ENCODE peak calls at places on chromosomes 12 and 14, in six cellular contexts. F is HepG2, W is HCT116, J is K562, V is NT2/D1, M is GM12878. D is an unnamed sample.

GRCh38 chr14:99249389-99249788 is 22.6 kb downstream of the BCL11B start:
- DNase-seq in F (no peak), W (no peak), J (no peak), V (no peak), M (no peak), D (no peak)

GRCh38 chr12:19965196-19966038 is 402.9 kb upstream of the PDE3A start:
- DNase-seq in F (no peak), W (no peak), J (no peak), V (no peak), M (no peak), D (no peak)

GRCh38 chr12:51866762-51867161 is 18.2 kb upstream of the FIGNL2 start:
- DNase-seq in F (no peak), W (no peak), J (no peak), V (no peak), M (no peak), D (no peak)

GRCh38 chr12:123815968-123816367 is 53.9 kb downstream of the DNAH10 start:
- DNase-seq in F (no peak), W (no peak), J (no peak), V (no peak), M (no peak), D (no peak)

GRCh38 chr12:2479866-2480510 is 314.8 kb upstream of the FKBP4 start:
- DNase-seq in F (no peak), W (no peak), J (no peak), V (no peak), M (no peak), D (no peak)

GRCh38 chr12:117076410-117077372 is 22.5 kb downstream of the TESC start:
- DNase-seq in F (no peak), W (no peak), J (no peak), V (peak), M (no peak), D (no peak)

GRCh38 chr14:75440733-75441474 is 13.1 kb downstream of the JDP2 start:
- DNase-seq in F (no peak), W (no peak), J (no peak), V (no peak), M (no peak), D (no peak)

GRCh38 chr14:106872619-106873446 is 1346.5 kb downstream of the TMEM121 start:
- DNase-seq in F (peak), W (no peak), J (peak), V (no peak), M (no peak), D (peak)

GRCh38 chr12:3119745-3120660 is 42.8 kb downstream of the TSPAN9 start:
- DNase-seq in F (no peak), W (no peak), J (no peak), V (no peak), M (no peak), D (no peak)

GRCh38 chr14:102905116-102906108 is 17.1 kb upstream of the AMN start:
- DNase-seq in F (no peak), W (no peak), J (no peak), V (no peak), M (no peak), D (no peak)

GRCh38 chr12:106112094-106112822 is 26.5 kb downstream of the NUAK1 start:
- DNase-seq in F (no peak), W (no peak), J (no peak), V (no peak), M (no peak), D (no peak)

GRCh38 chr12:57549909-57550627 is at the start of gene KIF5A:
- DNase-seq in F (no peak), W (no peak), J (peak), V (no peak), M (no peak), D (peak)

GRCh38 chr12:11901687-11902524 is 168.8 kb upstream of the BCL2L14 start:
- DNase-seq in F (no peak), W (no peak), J (no peak), V (no peak), M (no peak), D (no peak)

GRCh38 chr12:49588761-49589516 is 16.5 kb downstream of the FAM186B start:
- DNase-seq in F (no peak), W (no peak), J (no peak), V (no peak), M (no peak), D (no peak)

GRCh38 chr12:76942276-76942675 is 63.5 kb upstream of the CSRP2 start:
- DNase-seq in F (no peak), W (no peak), J (no peak), V (no peak), M (no peak), D (no peak)

GRCh38 chr14:100738704-100739131 is 12.0 kb downstream of the DLK1 start:
- DNase-seq in F (no peak), W (no peak), J (no peak), V (no peak), M (no peak), D (no peak)

GRCh38 chr14:90388982-90389381 is 7.8 kb upstream of the CALM1 start:
- DNase-seq in F (no peak), W (no peak), J (no peak), V (no peak), M (no peak), D (no peak)

GRCh38 chr12:27900920-27901879 is 71.3 kb downstream of the PTHLH start:
- DNase-seq in F (no peak), W (no peak), J (no peak), V (no peak), M (peak), D (no peak)

GRCh38 chr12:120162763-120163162 is 31.8 kb downstream of the GCN1 start:
- DNase-seq in F (no peak), W (no peak), J (no peak), V (no peak), M (no peak), D (no peak)

GRCh38 chr12:120161852-120162251 is 32.7 kb downstream of the GCN1 start:
- DNase-seq in F (no peak), W (no peak), J (no peak), V (no peak), M (no peak), D (no peak)

GRCh38 chr12:120168337-120168736 is 26.2 kb downstream of the GCN1 start:
- DNase-seq in F (no peak), W (no peak), J (no peak), V (no peak), M (no peak), D (no peak)

GRCh38 chr12:120167529-120168095 is 26.9 kb downstream of the GCN1 start:
- DNase-seq in F (no peak), W (no peak), J (no peak), V (no peak), M (no peak), D (no peak)

DNA sequence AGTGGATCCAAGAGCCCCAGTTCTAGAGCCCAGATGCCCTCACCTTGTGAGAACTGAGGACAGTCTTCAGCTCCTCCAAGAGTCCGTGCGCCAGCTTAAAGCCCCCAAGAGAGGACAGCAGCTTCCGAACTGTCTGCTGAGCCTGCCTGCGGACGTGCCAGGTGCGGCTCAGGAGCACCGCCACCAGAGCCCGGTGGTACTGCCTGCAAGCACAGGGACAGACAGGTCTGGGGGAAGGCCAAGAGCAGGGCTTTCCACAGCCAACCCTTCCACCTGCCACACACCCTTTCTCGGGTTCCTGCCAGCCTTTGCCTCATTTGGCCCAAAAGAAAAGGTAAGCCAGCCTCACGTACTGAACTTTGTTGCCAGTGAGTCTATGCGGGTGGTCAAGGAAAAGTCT is 30.2 kb downstream of the GCN1 start:
- DNase-seq in F (no peak), W (no peak), J (no peak), V (no peak), M (no peak), D (no peak)
- TF ChIP-seq ZNF274 in F (no peak), W (no peak), J (no peak), V (no peak), M (no peak), D (no peak)

GRCh38 chr14:105857816-105858675 is 331.7 kb downstream of the TMEM121 start:
- DNase-seq in F (no peak), W (no peak), J (no peak), V (no peak), M (no peak), D (no peak)
- TF ChIP-seq ZNF274 in F (no peak), W (no peak), J (no peak), V (no peak), M (no peak), D (no peak)

DNA sequence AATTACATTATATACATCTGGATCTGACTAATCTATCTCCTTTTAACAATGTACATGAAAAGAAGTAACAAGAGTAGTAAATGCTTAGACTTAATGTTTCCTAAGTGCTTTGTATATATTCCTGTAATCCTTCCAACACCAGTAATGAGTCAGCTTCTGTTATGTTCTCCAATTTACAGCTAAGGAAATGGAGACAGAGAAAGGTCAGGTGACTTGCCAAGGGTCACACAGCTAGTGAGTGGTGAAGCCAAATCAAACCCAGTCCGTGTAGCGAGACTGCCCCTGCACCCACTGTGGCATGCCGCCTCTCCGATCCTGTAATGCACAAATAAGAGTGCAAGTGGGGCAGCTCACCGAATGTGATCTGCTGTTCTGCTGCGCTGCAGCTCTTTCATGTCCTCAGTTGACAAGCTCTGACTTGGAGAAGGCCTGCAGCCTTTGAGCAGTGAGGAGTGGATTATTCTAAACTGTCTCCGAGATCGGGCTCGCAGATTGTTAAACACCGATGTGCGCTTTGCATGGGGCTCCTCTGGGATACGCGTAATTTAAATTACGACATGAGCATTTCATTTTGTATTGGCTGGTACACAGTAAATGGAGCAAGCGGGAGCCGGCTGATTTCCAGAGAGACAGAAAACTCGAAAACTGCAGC is 65.1 kb upstream of the KTN1 start:
- DNase-seq in F (no peak), W (peak), J (no peak), V (no peak), M (no peak), D (no peak)
- TF ChIP-seq ZNF274 in F (no peak), W (no peak), J (no peak), V (no peak), M (no peak), D (no peak)

DNA sequence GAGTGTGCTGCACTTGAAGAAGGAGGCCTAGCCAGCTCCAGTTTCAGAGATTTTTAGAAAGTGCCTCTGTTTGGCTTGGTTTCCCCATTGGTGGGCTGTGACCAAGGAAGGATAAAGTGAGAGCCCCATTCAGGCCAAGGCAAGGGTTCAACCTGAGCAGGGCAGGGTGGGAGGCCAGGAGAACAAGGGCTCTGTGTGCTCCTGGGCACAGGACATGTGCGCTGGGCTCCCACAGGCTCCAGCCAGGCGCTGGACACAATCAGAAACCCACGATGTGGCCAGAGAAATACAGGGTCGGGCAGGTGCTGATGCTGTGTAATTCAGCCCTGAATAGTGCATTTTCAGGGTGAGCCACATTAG is 23.1 kb downstream of the WSCD2 start:
- DNase-seq in F (no peak), W (no peak), J (no peak), V (no peak), M (no peak), D (no peak)
- TF ChIP-seq ZNF274 in F (no peak), W (no peak), J (no peak), V (no peak), M (no peak), D (no peak)

DNA sequence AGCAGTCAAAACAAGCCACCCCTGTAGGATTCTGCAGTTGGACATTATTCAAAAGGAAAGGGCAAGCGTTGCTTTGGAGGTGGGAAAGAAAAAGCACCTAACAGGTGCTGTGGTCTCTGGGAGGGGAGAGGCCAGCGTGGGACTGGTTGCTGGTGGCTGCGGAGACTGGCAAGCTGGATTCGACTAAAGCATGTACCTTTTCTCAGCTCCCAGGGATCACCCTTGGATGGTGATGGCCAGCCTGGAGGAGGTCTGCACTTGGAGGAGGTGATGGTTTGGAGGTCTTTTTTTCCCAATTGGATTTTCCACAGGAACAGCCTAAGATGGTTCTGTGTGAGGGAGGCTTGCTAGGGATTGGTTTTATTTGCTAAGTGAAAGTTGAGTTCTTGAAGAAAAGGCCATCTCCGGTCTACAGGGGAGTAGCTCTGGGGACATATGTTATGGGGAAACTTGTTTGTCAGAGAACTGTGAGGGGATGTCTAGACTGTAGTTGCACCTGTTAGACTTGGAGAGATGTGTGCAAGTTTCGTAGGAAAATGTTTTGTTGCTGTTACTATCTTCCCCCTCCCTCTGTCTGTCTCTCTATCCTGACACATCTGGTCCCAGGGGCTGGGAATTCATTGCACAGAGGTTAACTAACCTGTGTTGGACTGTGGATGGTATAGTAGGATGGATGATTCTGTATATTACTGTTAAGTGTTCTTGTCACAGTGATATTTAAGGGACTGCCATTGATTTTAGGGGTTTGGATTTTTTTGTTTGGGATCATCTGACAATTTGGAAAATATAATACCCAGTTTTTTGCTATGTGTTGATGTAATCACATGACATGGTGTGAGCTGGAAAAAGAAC is 2.2 kb downstream of the DYRK2 start:
- DNase-seq in F (no peak), W (no peak), J (no peak), V (no peak), M (no peak), D (no peak)
- TF ChIP-seq ZNF274 in F (no peak), W (no peak), J (no peak), V (no peak), M (no peak), D (no peak)

DNA sequence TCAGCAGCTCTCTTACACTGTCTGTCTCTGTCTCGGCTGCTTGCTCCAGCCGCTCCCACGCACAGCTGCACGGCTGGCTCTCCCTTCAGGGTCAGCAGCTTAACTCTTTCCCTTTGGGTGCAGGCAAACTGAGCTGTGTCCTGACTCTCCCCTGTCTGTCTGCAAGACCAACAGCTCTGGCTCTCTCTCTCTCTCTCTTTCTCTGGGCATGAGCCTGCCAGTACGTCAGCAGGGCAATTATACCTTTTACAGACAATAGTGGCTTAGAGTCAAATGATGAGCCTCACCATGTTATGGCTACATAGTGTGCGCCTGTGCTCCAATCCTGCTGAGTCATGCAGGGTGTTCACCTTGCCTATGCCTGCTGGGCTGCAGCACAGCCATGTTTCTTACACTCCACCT is 120.5 kb upstream of the DDHD1 start:
- DNase-seq in F (peak), W (no peak), J (peak), V (no peak), M (no peak), D (no peak)
- TF ChIP-seq ZNF274 in F (no peak), W (no peak), J (no peak), V (no peak), M (no peak), D (no peak)

GRCh38 chr12:111753144-111753881 is 13.4 kb upstream of the ALDH2 start:
- DNase-seq in F (peak), W (peak), J (peak), V (peak), M (no peak), D (no peak)
- TF ChIP-seq ZNF274 in F (no peak), W (no peak), J (no peak), V (no peak), M (no peak), D (no peak)

D was measured in H1.